ENCODE peak calls at places on chromosomes 6 and 20, in six cellular contexts. One of them, this sample, is unnamed.

GRCh38 chr6:40735126-40735920 is 148.2 kb upstream of the LRFN2 start:
- DNase-seq in activated T-cell treated with anti-CD3 and anti-CD28 coated beads, Interleukin-2, amount 50 U/mL, for 4 hours: no peak
- DNase-seq in GM04503: no peak
- DNase-seq in brain pericyte: no peak
- DNase-seq in KG1: no peak
- DNase-seq in amniotic epithelial cell: no peak
- DNase-seq in this sample: no peak

GRCh38 chr6:121437861-121438651 is 2.6 kb downstream of the GJA1 start:
- DNase-seq in activated T-cell treated with anti-CD3 and anti-CD28 coated beads, Interleukin-2, amount 50 U/mL, for 4 hours: no peak
- DNase-seq in GM04503: no peak
- DNase-seq in brain pericyte: no peak
- DNase-seq in KG1: no peak
- DNase-seq in amniotic epithelial cell: peak
- DNase-seq in this sample: no peak

GRCh38 chr6:152004036-152004566 is 196.6 kb downstream of the ESR1 start:
- DNase-seq in activated T-cell treated with anti-CD3 and anti-CD28 coated beads, Interleukin-2, amount 50 U/mL, for 4 hours: no peak
- DNase-seq in GM04503: no peak
- DNase-seq in brain pericyte: no peak
- DNase-seq in KG1: no peak
- DNase-seq in amniotic epithelial cell: no peak
- DNase-seq in this sample: no peak

GRCh38 chr6:153150767-153151440 is 19.8 kb upstream of the RGS17 start:
- DNase-seq in activated T-cell treated with anti-CD3 and anti-CD28 coated beads, Interleukin-2, amount 50 U/mL, for 4 hours: no peak
- DNase-seq in GM04503: no peak
- DNase-seq in brain pericyte: no peak
- DNase-seq in KG1: no peak
- DNase-seq in amniotic epithelial cell: no peak
- DNase-seq in this sample: no peak

GRCh38 chr6:47700051-47700450 is 1.7 kb downstream of the ADGRF4 start:
- DNase-seq in activated T-cell treated with anti-CD3 and anti-CD28 coated beads, Interleukin-2, amount 50 U/mL, for 4 hours: no peak
- DNase-seq in GM04503: no peak
- DNase-seq in brain pericyte: no peak
- DNase-seq in KG1: no peak
- DNase-seq in amniotic epithelial cell: peak
- DNase-seq in this sample: no peak

GRCh38 chr6:6008648-6009421 is 2.1 kb upstream of the NRN1 start:
- DNase-seq in activated T-cell treated with anti-CD3 and anti-CD28 coated beads, Interleukin-2, amount 50 U/mL, for 4 hours: peak
- DNase-seq in GM04503: peak
- DNase-seq in brain pericyte: no peak
- DNase-seq in KG1: no peak
- DNase-seq in amniotic epithelial cell: no peak
- DNase-seq in this sample: peak

GRCh38 chr20:38551056-38551626 is 29.9 kb upstream of the ADIG start:
- DNase-seq in activated T-cell treated with anti-CD3 and anti-CD28 coated beads, Interleukin-2, amount 50 U/mL, for 4 hours: no peak
- DNase-seq in GM04503: no peak
- DNase-seq in brain pericyte: no peak
- DNase-seq in KG1: no peak
- DNase-seq in amniotic epithelial cell: no peak
- DNase-seq in this sample: no peak

GRCh38 chr6:158739673-158740072 is 79.5 kb downstream of the EZR start:
- DNase-seq in activated T-cell treated with anti-CD3 and anti-CD28 coated beads, Interleukin-2, amount 50 U/mL, for 4 hours: no peak
- DNase-seq in GM04503: no peak
- DNase-seq in brain pericyte: no peak
- DNase-seq in KG1: no peak
- DNase-seq in amniotic epithelial cell: no peak
- DNase-seq in this sample: no peak

GRCh38 chr20:60060593-60060992 is 102.4 kb downstream of the CDH26 start:
- DNase-seq in activated T-cell treated with anti-CD3 and anti-CD28 coated beads, Interleukin-2, amount 50 U/mL, for 4 hours: no peak
- DNase-seq in GM04503: no peak
- DNase-seq in brain pericyte: no peak
- DNase-seq in KG1: no peak
- DNase-seq in amniotic epithelial cell: peak
- DNase-seq in this sample: no peak

GRCh38 chr6:109456283-109456583 is 661 bp upstream of the MICAL1 start:
- DNase-seq in activated T-cell treated with anti-CD3 and anti-CD28 coated beads, Interleukin-2, amount 50 U/mL, for 4 hours: no peak
- DNase-seq in GM04503: no peak
- DNase-seq in brain pericyte: no peak
- DNase-seq in KG1: no peak
- DNase-seq in amniotic epithelial cell: no peak
- DNase-seq in this sample: no peak

GRCh38 chr6:133623065-133623464 is 265.8 kb upstream of the TCF21 start:
- DNase-seq in activated T-cell treated with anti-CD3 and anti-CD28 coated beads, Interleukin-2, amount 50 U/mL, for 4 hours: no peak
- DNase-seq in GM04503: peak
- DNase-seq in brain pericyte: no peak
- DNase-seq in KG1: no peak
- DNase-seq in amniotic epithelial cell: no peak
- DNase-seq in this sample: no peak

GRCh38 chr6:39835856-39836442 is 43.8 kb downstream of the DAAM2 start:
- DNase-seq in activated T-cell treated with anti-CD3 and anti-CD28 coated beads, Interleukin-2, amount 50 U/mL, for 4 hours: no peak
- DNase-seq in GM04503: no peak
- DNase-seq in brain pericyte: no peak
- DNase-seq in KG1: no peak
- DNase-seq in amniotic epithelial cell: no peak
- DNase-seq in this sample: no peak

GRCh38 chr6:7282097-7282906 is 30.7 kb downstream of the SSR1 start:
- DNase-seq in activated T-cell treated with anti-CD3 and anti-CD28 coated beads, Interleukin-2, amount 50 U/mL, for 4 hours: no peak
- DNase-seq in GM04503: no peak
- DNase-seq in brain pericyte: no peak
- DNase-seq in KG1: no peak
- DNase-seq in amniotic epithelial cell: no peak
- DNase-seq in this sample: no peak

GRCh38 chr20:23857954-23858565 is 21.5 kb downstream of the CST5 start:
- DNase-seq in activated T-cell treated with anti-CD3 and anti-CD28 coated beads, Interleukin-2, amount 50 U/mL, for 4 hours: no peak
- DNase-seq in GM04503: no peak
- DNase-seq in brain pericyte: no peak
- DNase-seq in KG1: no peak
- DNase-seq in amniotic epithelial cell: no peak
- DNase-seq in this sample: no peak

GRCh38 chr20:3885711-3886110 is 3.5 kb upstream of the PANK2 start:
- DNase-seq in activated T-cell treated with anti-CD3 and anti-CD28 coated beads, Interleukin-2, amount 50 U/mL, for 4 hours: no peak
- DNase-seq in GM04503: no peak
- DNase-seq in brain pericyte: no peak
- DNase-seq in KG1: no peak
- DNase-seq in amniotic epithelial cell: no peak
- DNase-seq in this sample: no peak

GRCh38 chr6:159594750-159595117 is 98.3 kb downstream of the SOD2 start:
- DNase-seq in activated T-cell treated with anti-CD3 and anti-CD28 coated beads, Interleukin-2, amount 50 U/mL, for 4 hours: no peak
- DNase-seq in GM04503: peak
- DNase-seq in brain pericyte: no peak
- DNase-seq in KG1: no peak
- DNase-seq in amniotic epithelial cell: peak
- DNase-seq in this sample: peak

GRCh38 chr6:99064769-99065168 is 117.0 kb upstream of the FBXL4 start:
- DNase-seq in activated T-cell treated with anti-CD3 and anti-CD28 coated beads, Interleukin-2, amount 50 U/mL, for 4 hours: no peak
- DNase-seq in GM04503: no peak
- DNase-seq in brain pericyte: no peak
- DNase-seq in KG1: no peak
- DNase-seq in amniotic epithelial cell: peak
- DNase-seq in this sample: no peak

GRCh38 chr20:38896009-38896594 is 30.1 kb upstream of the FAM83D start:
- DNase-seq in activated T-cell treated with anti-CD3 and anti-CD28 coated beads, Interleukin-2, amount 50 U/mL, for 4 hours: no peak
- DNase-seq in GM04503: no peak
- DNase-seq in brain pericyte: no peak
- DNase-seq in KG1: no peak
- DNase-seq in amniotic epithelial cell: no peak
- DNase-seq in this sample: no peak

GRCh38 chr6:113669641-113670040 is 187.5 kb upstream of the MARCKS start:
- DNase-seq in activated T-cell treated with anti-CD3 and anti-CD28 coated beads, Interleukin-2, amount 50 U/mL, for 4 hours: no peak
- DNase-seq in GM04503: no peak
- DNase-seq in brain pericyte: no peak
- DNase-seq in KG1: no peak
- DNase-seq in amniotic epithelial cell: no peak
- DNase-seq in this sample: no peak

GRCh38 chr20:64045346-64046011 is 4.0 kb downstream of the SOX18 start:
- DNase-seq in activated T-cell treated with anti-CD3 and anti-CD28 coated beads, Interleukin-2, amount 50 U/mL, for 4 hours: no peak
- DNase-seq in GM04503: no peak
- DNase-seq in brain pericyte: no peak
- DNase-seq in KG1: no peak
- DNase-seq in amniotic epithelial cell: no peak
- DNase-seq in this sample: no peak

GRCh38 chr20:49656304-49656703 is 57.4 kb downstream of the B4GALT5 start:
- DNase-seq in activated T-cell treated with anti-CD3 and anti-CD28 coated beads, Interleukin-2, amount 50 U/mL, for 4 hours: no peak
- DNase-seq in GM04503: no peak
- DNase-seq in brain pericyte: no peak
- DNase-seq in KG1: no peak
- DNase-seq in amniotic epithelial cell: no peak
- DNase-seq in this sample: no peak

GRCh38 chr20:62943396-62943795 is 5.4 kb downstream of the GID8 start:
- DNase-seq in activated T-cell treated with anti-CD3 and anti-CD28 coated beads, Interleukin-2, amount 50 U/mL, for 4 hours: no peak
- DNase-seq in GM04503: no peak
- DNase-seq in brain pericyte: no peak
- DNase-seq in KG1: no peak
- DNase-seq in amniotic epithelial cell: no peak
- DNase-seq in this sample: no peak

GRCh38 chr6:139641412-139641811 is 267.0 kb upstream of the CITED2 start:
- DNase-seq in activated T-cell treated with anti-CD3 and anti-CD28 coated beads, Interleukin-2, amount 50 U/mL, for 4 hours: no peak
- DNase-seq in GM04503: no peak
- DNase-seq in brain pericyte: no peak
- DNase-seq in KG1: no peak
- DNase-seq in amniotic epithelial cell: no peak
- DNase-seq in this sample: no peak

GRCh38 chr6:55617272-55617671 is 38.3 kb upstream of the HMGCLL1 start:
- DNase-seq in activated T-cell treated with anti-CD3 and anti-CD28 coated beads, Interleukin-2, amount 50 U/mL, for 4 hours: no peak
- DNase-seq in GM04503: peak
- DNase-seq in brain pericyte: no peak
- DNase-seq in KG1: peak
- DNase-seq in amniotic epithelial cell: peak
- DNase-seq in this sample: peak

GRCh38 chr6:160110724-160111123 is 10.9 kb upstream of the SLC22A1 start:
- DNase-seq in activated T-cell treated with anti-CD3 and anti-CD28 coated beads, Interleukin-2, amount 50 U/mL, for 4 hours: no peak
- DNase-seq in GM04503: no peak
- DNase-seq in brain pericyte: no peak
- DNase-seq in KG1: no peak
- DNase-seq in amniotic epithelial cell: peak
- DNase-seq in this sample: no peak

GRCh38 chr20:47181056-47181862 is 175.2 kb downstream of the ZMYND8 start:
- DNase-seq in activated T-cell treated with anti-CD3 and anti-CD28 coated beads, Interleukin-2, amount 50 U/mL, for 4 hours: no peak
- DNase-seq in GM04503: no peak
- DNase-seq in brain pericyte: peak
- DNase-seq in KG1: no peak
- DNase-seq in amniotic epithelial cell: peak
- DNase-seq in this sample: peak

GRCh38 chr20:62875419-62876355 is 14.1 kb upstream of the TCFL5 start:
- DNase-seq in activated T-cell treated with anti-CD3 and anti-CD28 coated beads, Interleukin-2, amount 50 U/mL, for 4 hours: no peak
- DNase-seq in GM04503: peak
- DNase-seq in brain pericyte: peak
- DNase-seq in KG1: no peak
- DNase-seq in amniotic epithelial cell: peak
- DNase-seq in this sample: peak

GRCh38 chr6:46891396-46891795 is 30.3 kb downstream of the ADGRF5 start:
- DNase-seq in activated T-cell treated with anti-CD3 and anti-CD28 coated beads, Interleukin-2, amount 50 U/mL, for 4 hours: no peak
- DNase-seq in GM04503: no peak
- DNase-seq in brain pericyte: no peak
- DNase-seq in KG1: no peak
- DNase-seq in amniotic epithelial cell: no peak
- DNase-seq in this sample: no peak

GRCh38 chr6:7691675-7692452 is 34.0 kb upstream of the BMP6 start:
- DNase-seq in activated T-cell treated with anti-CD3 and anti-CD28 coated beads, Interleukin-2, amount 50 U/mL, for 4 hours: no peak
- DNase-seq in GM04503: no peak
- DNase-seq in brain pericyte: no peak
- DNase-seq in KG1: no peak
- DNase-seq in amniotic epithelial cell: peak
- DNase-seq in this sample: no peak

GRCh38 chr6:89985744-89986493 is 91.7 kb downstream of the GJA10 start:
- DNase-seq in activated T-cell treated with anti-CD3 and anti-CD28 coated beads, Interleukin-2, amount 50 U/mL, for 4 hours: no peak
- DNase-seq in GM04503: peak
- DNase-seq in brain pericyte: peak
- DNase-seq in KG1: no peak
- DNase-seq in amniotic epithelial cell: peak
- DNase-seq in this sample: peak

GRCh38 chr6:19824058-19824807 is 12.9 kb upstream of the ID4 start:
- DNase-seq in activated T-cell treated with anti-CD3 and anti-CD28 coated beads, Interleukin-2, amount 50 U/mL, for 4 hours: no peak
- DNase-seq in GM04503: no peak
- DNase-seq in brain pericyte: no peak
- DNase-seq in KG1: no peak
- DNase-seq in amniotic epithelial cell: no peak
- DNase-seq in this sample: no peak